ENCODE peak calls at places on chromosomes 3 and 15, in nine cellular contexts. A is esophagus squamous epithelium; U is PC-9; Z is hepatocyte; K is adrenal gland; N is CD8-positive, alpha-beta memory T cell; Y is colonic mucosa; B is thoracic aorta; G is neural progenitor cell. S is an unnamed sample. For H3K4me1, the result is how much of the 10 kb centered on the place peaks cover.

GRCh38 chr3:60575726-60576272 is 675.5 kb downstream of the FHIT start:
- DNase-seq in A (no peak), U (no peak), Z (no peak), K (peak), N (no peak), Y (no peak), B (no peak), G (no peak), S (no peak)

GRCh38 chr3:38640661-38641441 is 8.6 kb downstream of the SCN5A start:
- DNase-seq in A (no peak), U (no peak), Z (no peak), K (no peak), N (no peak), Y (no peak), B (no peak), G (peak), S (no peak)

GRCh38 chr15:75697523-75698398 is 14.9 kb downstream of the CSPG4 start:
- DNase-seq in A (no peak), U (no peak), Z (no peak), K (no peak), N (no peak), Y (no peak), B (no peak), G (no peak), S (no peak)

GRCh38 chr3:307182-307581 is 110.6 kb downstream of the CHL1 start:
- DNase-seq in A (no peak), U (no peak), Z (no peak), K (no peak), N (no peak), Y (no peak), B (no peak), G (no peak), S (no peak)

GRCh38 chr15:74378853-74379252 is 11.4 kb upstream of the CYP11A1 start:
- DNase-seq in A (no peak), U (peak), Z (peak), K (no peak), N (no peak), Y (no peak), B (no peak), G (no peak), S (peak)

GRCh38 chr3:146542179-146542578 is 2.2 kb downstream of the PLSCR1 start:
- DNase-seq in A (no peak), U (no peak), Z (no peak), K (no peak), N (no peak), Y (no peak), B (no peak), G (no peak), S (peak)

GRCh38 chr15:68277605-68278344 is at the start of gene FEM1B:
- DNase-seq in A (peak), U (peak), Z (peak), K (peak), N (peak), Y (peak), B (peak), G (peak), S (peak)

GRCh38 chr3:18735013-18735412 is 309.9 kb upstream of the SATB1 start:
- DNase-seq in A (no peak), U (no peak), Z (peak), K (no peak), N (no peak), Y (no peak), B (no peak), G (no peak), S (no peak)

GRCh38 chr3:59839283-59839682 is 789.5 kb upstream of the CFAP20DC start:
- DNase-seq in A (no peak), U (no peak), Z (no peak), K (no peak), N (no peak), Y (no peak), B (no peak), G (no peak), S (peak)

GRCh38 chr3:176799675-176800074 is 397.6 kb downstream of the TBL1XR1 start:
- DNase-seq in A (no peak), U (peak), Z (no peak), K (no peak), N (no peak), Y (no peak), B (no peak), G (peak), S (no peak)

GRCh38 chr3:141431411-141432378 is 55.1 kb upstream of the RASA2 start:
- DNase-seq in A (no peak), U (no peak), Z (peak), K (no peak), N (no peak), Y (no peak), B (no peak), G (no peak), S (no peak)

GRCh38 chr3:141432904-141433303 is 53.9 kb upstream of the RASA2 start:
- DNase-seq in A (no peak), U (no peak), Z (no peak), K (no peak), N (no peak), Y (no peak), B (no peak), G (no peak), S (no peak)

GRCh38 chr3:141436180-141436579 is 50.6 kb upstream of the RASA2 start:
- DNase-seq in A (no peak), U (no peak), Z (no peak), K (peak), N (no peak), Y (no peak), B (no peak), G (no peak), S (no peak)

GRCh38 chr3:141430326-141430725 is 56.5 kb upstream of the RASA2 start:
- DNase-seq in A (no peak), U (no peak), Z (no peak), K (no peak), N (no peak), Y (no peak), B (no peak), G (peak), S (no peak)

GRCh38 chr3:141434255-141434654 is 52.6 kb upstream of the RASA2 start:
- DNase-seq in A (no peak), U (no peak), Z (no peak), K (no peak), N (no peak), Y (no peak), B (no peak), G (no peak), S (no peak)
- H3K4me1 ChIP-seq in A (under half), U (under half), Z (under half), K (under half), N (under half), Y (under half), B (under half), G (under half), S (under half)

GRCh38 chr15:70834999-70835398 is 19.0 kb downstream of the LARP6 start:
- DNase-seq in A (no peak), U (no peak), Z (no peak), K (no peak), N (no peak), Y (no peak), B (no peak), G (no peak), S (no peak)
- H3K27ac ChIP-seq in A (no peak), U (peak), Z (peak), K (no peak), N (no peak), Y (no peak), B (peak), G (no peak), S (no peak)

GRCh38 chr15:51623386-51623938 is 891 bp upstream of the DMXL2 start:
- DNase-seq in A (no peak), U (peak), Z (peak), K (no peak), N (no peak), Y (peak), B (no peak), G (no peak), S (no peak)
- H3K4me1 ChIP-seq in A (under half), U (under half), Z (under half), K (under half), N (under half), Y (under half), B (under half), G (under half), S (under half)

GRCh38 chr15:60462027-60462426 is 16.9 kb downstream of the ICE2 start:
- DNase-seq in A (no peak), U (no peak), Z (no peak), K (no peak), N (no peak), Y (no peak), B (no peak), G (no peak), S (no peak)
- H3K27ac ChIP-seq in A (no peak), U (no peak), Z (no peak), K (no peak), N (no peak), Y (no peak), B (no peak), G (no peak), S (no peak)

GRCh38 chr15:58443291-58443690 is 11.5 kb downstream of the LIPC start:
- DNase-seq in A (no peak), U (no peak), Z (no peak), K (no peak), N (no peak), Y (no peak), B (no peak), G (no peak), S (no peak)
- H3K4me1 ChIP-seq in A (under half), U (half or more), Z (under half), K (under half), N (under half), Y (under half), B (under half), G (under half), S (under half)

GRCh38 chr3:50655009-50655830 is 19.5 kb upstream of the DOCK3 start:
- DNase-seq in A (no peak), U (no peak), Z (no peak), K (no peak), N (no peak), Y (no peak), B (no peak), G (no peak), S (peak)
- H3K27ac ChIP-seq in A (no peak), U (no peak), Z (no peak), K (no peak), N (no peak), Y (no peak), B (no peak), G (no peak), S (no peak)

DNA sequence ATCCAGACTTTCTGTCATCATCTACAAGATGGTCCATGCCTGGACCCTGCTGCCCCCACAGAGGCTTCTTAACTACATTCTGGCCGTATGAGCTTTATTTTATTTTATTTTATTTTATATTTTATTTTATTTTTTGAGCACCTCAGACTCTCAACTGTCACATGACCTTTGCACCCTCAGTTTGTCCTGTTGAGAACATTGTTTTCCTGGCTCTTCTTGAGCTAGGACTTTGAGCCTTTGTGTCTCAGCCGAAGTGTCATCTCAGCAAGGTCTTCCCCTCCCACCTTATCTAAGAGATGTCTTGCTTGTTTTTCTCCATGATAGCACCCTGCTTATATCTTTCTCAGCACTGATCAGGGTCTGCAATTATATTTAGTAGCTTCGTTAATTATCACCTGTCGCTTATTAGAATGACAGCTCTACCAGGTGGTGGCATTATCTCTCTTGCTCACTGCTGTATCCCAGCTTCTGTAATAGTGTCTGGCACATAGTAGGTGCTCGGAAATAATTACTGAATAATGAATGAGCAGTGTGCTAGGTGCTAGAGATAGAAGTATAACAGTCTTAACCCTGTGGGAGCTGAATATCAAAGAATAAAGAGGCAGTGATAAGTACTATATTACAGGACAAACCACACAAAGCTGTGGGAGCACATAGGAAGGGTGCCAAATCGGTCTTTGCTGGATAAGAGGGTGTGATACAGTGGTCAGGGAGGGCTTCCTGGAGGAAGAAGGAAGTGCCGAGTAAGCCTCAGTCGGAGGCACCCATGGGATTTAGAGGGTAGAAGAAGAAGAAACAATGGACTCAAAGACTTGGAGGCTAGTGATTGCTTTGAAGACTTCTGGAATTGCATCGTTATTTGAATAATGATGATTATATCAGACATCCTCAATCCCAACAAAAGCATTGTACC is 136.2 kb downstream of the ITPR1 start:
- DNase-seq in A (no peak), U (no peak), Z (no peak), K (no peak), N (no peak), Y (no peak), B (no peak), G (no peak), S (no peak)
- H3K4me1 ChIP-seq in A (under half), U (under half), Z (under half), K (under half), N (under half), Y (under half), B (under half), G (under half), S (under half)

GRCh38 chr3:36455406-36455805 is 75.1 kb downstream of the STAC start:
- DNase-seq in A (no peak), U (no peak), Z (no peak), K (no peak), N (no peak), Y (no peak), B (no peak), G (no peak), S (no peak)
- H3K27ac ChIP-seq in A (no peak), U (no peak), Z (no peak), K (no peak), N (no peak), Y (no peak), B (no peak), G (no peak), S (no peak)

GRCh38 chr3:56781762-56782161 is 20.0 kb downstream of the ARHGEF3 start:
- DNase-seq in A (no peak), U (no peak), Z (no peak), K (no peak), N (no peak), Y (no peak), B (no peak), G (no peak), S (no peak)

GRCh38 chr3:56775931-56776461 is 25.8 kb downstream of the ARHGEF3 start:
- DNase-seq in A (no peak), U (no peak), Z (no peak), K (no peak), N (no peak), Y (no peak), B (no peak), G (no peak), S (no peak)

GRCh38 chr3:56776551-56776950 is 25.2 kb downstream of the ARHGEF3 start:
- DNase-seq in A (no peak), U (no peak), Z (no peak), K (peak), N (no peak), Y (no peak), B (no peak), G (no peak), S (no peak)

GRCh38 chr3:56780935-56781334 is 20.8 kb downstream of the ARHGEF3 start:
- DNase-seq in A (no peak), U (no peak), Z (no peak), K (no peak), N (no peak), Y (no peak), B (no peak), G (no peak), S (no peak)

GRCh38 chr3:56778904-56779303 is 22.8 kb downstream of the ARHGEF3 start:
- DNase-seq in A (no peak), U (no peak), Z (no peak), K (no peak), N (no peak), Y (no peak), B (no peak), G (no peak), S (no peak)
- H3K4me1 ChIP-seq in A (under half), U (under half), Z (under half), K (under half), N (half or more), Y (under half), B (under half), G (under half), S (under half)

GRCh38 chr15:70262591-70263274 is 165.0 kb upstream of the TLE3 start:
- DNase-seq in A (no peak), U (no peak), Z (no peak), K (no peak), N (no peak), Y (no peak), B (no peak), G (no peak), S (no peak)
- H3K27ac ChIP-seq in A (no peak), U (no peak), Z (no peak), K (no peak), N (no peak), Y (no peak), B (no peak), G (no peak), S (no peak)